ENCODE peak calls at places on chromosome 21, in ten cellular contexts. K is GM12891, A is NCI-H1694 treated with DMSO at 0.1 percent for 48 hours, T is germinal center, G is mesenteric fat pad, N is activated T-cell treated with anti-CD3 and anti-CD28 coated beads for 24 hours, D is B cell, I is GM10248, J is heart left ventricle, Z is NCI-H2029. L is an unnamed sample.

GRCh38 chr21:29125199-29125598 is 5.2 kb upstream of the MAP3K7CL start:
- DNase-seq in K (no peak), A (no peak), T (peak), G (no peak), N (no peak), D (no peak), I (peak), J (no peak), Z (no peak), L (no peak)

GRCh38 chr21:45049725-45050359 is 24.5 kb upstream of the ADARB1 start:
- DNase-seq in K (no peak), A (no peak), T (no peak), G (peak), N (no peak), D (no peak), I (no peak), J (no peak), Z (no peak), L (no peak)

GRCh38 chr21:43884012-43884860 is 19.2 kb downstream of the AGPAT3 start:
- DNase-seq in K (peak), A (no peak), T (no peak), G (peak), N (no peak), D (no peak), I (peak), J (no peak), Z (peak), L (no peak)

GRCh38 chr21:19130379-19131028 is 726.9 kb upstream of the TMPRSS15 start:
- DNase-seq in K (no peak), A (no peak), T (no peak), G (no peak), N (no peak), D (no peak), I (no peak), J (no peak), Z (no peak), L (no peak)

GRCh38 chr21:42161957-42162681 is 56.8 kb upstream of the ABCG1 start:
- DNase-seq in K (no peak), A (no peak), T (no peak), G (peak), N (no peak), D (no peak), I (no peak), J (no peak), Z (no peak), L (no peak)

GRCh38 chr21:44932366-44933181 is 7.3 kb upstream of the SLX9 start:
- DNase-seq in K (peak), A (no peak), T (peak), G (no peak), N (no peak), D (peak), I (peak), J (no peak), Z (no peak), L (peak)

GRCh38 chr21:38951095-38951745 is 145.5 kb downstream of the ETS2 start:
- DNase-seq in K (no peak), A (no peak), T (no peak), G (no peak), N (no peak), D (no peak), I (no peak), J (no peak), Z (no peak), L (no peak)

GRCh38 chr21:43626390-43626789 is 32.9 kb downstream of the HSF2BP start:
- DNase-seq in K (no peak), A (no peak), T (no peak), G (no peak), N (no peak), D (no peak), I (no peak), J (no peak), Z (no peak), L (no peak)

GRCh38 chr21:45404726-45405270 is at the start of gene COL18A1:
- DNase-seq in K (peak), A (no peak), T (peak), G (no peak), N (no peak), D (no peak), I (peak), J (peak), Z (no peak), L (peak)

GRCh38 chr21:28971171-28971570 is 21.5 kb downstream of the LTN1 start:
- DNase-seq in K (no peak), A (no peak), T (no peak), G (no peak), N (no peak), D (no peak), I (no peak), J (no peak), Z (no peak), L (no peak)

GRCh38 chr21:18369115-18369514 is 34.5 kb downstream of the TMPRSS15 start:
- DNase-seq in K (no peak), A (peak), T (no peak), G (no peak), N (no peak), D (no peak), I (no peak), J (no peak), Z (no peak), L (no peak)

GRCh38 chr21:45030637-45031218 is 43.7 kb upstream of the ADARB1 start:
- DNase-seq in K (no peak), A (no peak), T (no peak), G (peak), N (no peak), D (no peak), I (no peak), J (peak), Z (no peak), L (no peak)

GRCh38 chr21:34865922-34866271 is 183.2 kb downstream of the RUNX1 start:
- DNase-seq in K (no peak), A (no peak), T (peak), G (no peak), N (peak), D (peak), I (peak), J (no peak), Z (no peak), L (no peak)

GRCh38 chr21:20730421-20730820 is 267.8 kb upstream of the NCAM2 start:
- DNase-seq in K (no peak), A (no peak), T (no peak), G (no peak), N (no peak), D (no peak), I (no peak), J (no peak), Z (no peak), L (no peak)

GRCh38 chr21:37445228-37445627 is 78.7 kb downstream of the DYRK1A start:
- DNase-seq in K (no peak), A (no peak), T (no peak), G (no peak), N (no peak), D (no peak), I (no peak), J (no peak), Z (no peak), L (no peak)

GRCh38 chr21:33412832-33413519 is 9.8 kb downstream of the IFNGR2 start:
- DNase-seq in K (no peak), A (no peak), T (no peak), G (no peak), N (no peak), D (no peak), I (peak), J (no peak), Z (peak), L (no peak)

L was measured in pancreas.